ENCODE peak calls at places on chromosomes 1 and 21, in seven cellular contexts. R is IMR-90, G is mesenchymal stem cell, T is mesendoderm, N is H9, H is trophoblast cell, D is H1. U is an unnamed sample.

GRCh38 chr1:169648709-169649108 is 18.8 kb upstream of the SELP start:
- DNase-seq in R (no peak), G (no peak), T (no peak), N (no peak), H (no peak), D (no peak), U (no peak)

GRCh38 chr1:209761021-209761635 is 5.3 kb downstream of the TRAF3IP3 start:
- DNase-seq in R (no peak), G (no peak), T (no peak), N (no peak), H (no peak), D (no peak), U (no peak)

GRCh38 chr1:60425528-60425927 is 352.0 kb upstream of the C1orf87 start:
- DNase-seq in R (no peak), G (no peak), T (peak; percentile 65), N (peak; percentile 34), H (peak; percentile 34), D (no peak), U (no peak)

GRCh38 chr1:8986814-8987190 is 39.4 kb downstream of the SLC2A7 start:
- DNase-seq in R (no peak), G (no peak), T (no peak), N (no peak), H (no peak), D (no peak), U (no peak)

GRCh38 chr1:58570094-58570493 is 7.0 kb downstream of the TACSTD2 start:
- DNase-seq in R (no peak), G (no peak), T (no peak), N (no peak), H (no peak), D (peak; percentile 7), U (no peak)

GRCh38 chr1:177343445-177343844 is 172.7 kb downstream of the BRINP2 start:
- DNase-seq in R (no peak), G (peak; percentile 59), T (no peak), N (no peak), H (no peak), D (no peak), U (no peak)

GRCh38 chr1:231139125-231139649 is 22.7 kb upstream of the TRIM67 start:
- DNase-seq in R (peak; percentile 58), G (peak; percentile 62), T (no peak), N (no peak), H (peak; percentile 76), D (no peak), U (no peak)

GRCh38 chr1:109396971-109397370 is 747 bp downstream of the SORT1 start:
- DNase-seq in R (no peak), G (peak; percentile 19), T (peak; percentile 19), N (no peak), H (peak; percentile 19), D (no peak), U (no peak)

GRCh38 chr1:187744665-187745064 is 915.9 kb downstream of the PLA2G4A start:
- DNase-seq in R (no peak), G (no peak), T (no peak), N (no peak), H (no peak), D (no peak), U (no peak)

GRCh38 chr1:188782220-188782841 is 1695.3 kb downstream of the BRINP3 start:
- DNase-seq in R (peak; percentile 51), G (peak; percentile 64), T (peak; percentile 90), N (peak; percentile 61), H (peak; percentile 73), D (no peak), U (peak; percentile 52)

GRCh38 chr1:1337793-1338147 is 6.7 kb downstream of the TAS1R3 start:
- DNase-seq in R (no peak), G (no peak), T (no peak), N (peak; percentile 73), H (peak; percentile 40), D (peak; percentile 87), U (no peak)

GRCh38 chr1:65719391-65719790 is 73.3 kb upstream of the PDE4B start:
- DNase-seq in R (no peak), G (no peak), T (no peak), N (no peak), H (no peak), D (no peak), U (no peak)

GRCh38 chr1:30795026-30795425 is 37.5 kb upstream of the LAPTM5 start:
- DNase-seq in R (no peak), G (no peak), T (no peak), N (no peak), H (no peak), D (no peak), U (no peak)

GRCh38 chr1:15185617-15186016 is 32.1 kb downstream of the TMEM51 start:
- DNase-seq in R (no peak), G (no peak), T (no peak), N (no peak), H (no peak), D (no peak), U (no peak)

GRCh38 chr1:203550846-203551245 is 56.9 kb downstream of the OPTC start:
- DNase-seq in R (no peak), G (no peak), T (no peak), N (no peak), H (no peak), D (no peak), U (no peak)

GRCh38 chr1:176033474-176033873 is 173.6 kb downstream of the COP1 start:
- DNase-seq in R (peak; percentile 44), G (peak; percentile 6), T (no peak), N (no peak), H (peak; percentile 32), D (no peak), U (no peak)

GRCh38 chr1:94236021-94236491 is 1.3 kb downstream of the ARHGAP29 start:
- DNase-seq in R (peak; percentile 8), G (no peak), T (peak; percentile 39), N (no peak), H (peak; percentile 53), D (no peak), U (peak; percentile 15)

GRCh38 chr1:59322394-59323179 is 25.7 kb downstream of the FGGY start:
- DNase-seq in R (no peak), G (no peak), T (no peak), N (no peak), H (no peak), D (no peak), U (no peak)

GRCh38 chr1:146007785-146008133 is 11.4 kb upstream of the TXNIP start:
- DNase-seq in R (no peak), G (no peak), T (no peak), N (no peak), H (no peak), D (no peak), U (no peak)

GRCh38 chr1:146016891-146017290 is 4.6 kb downstream of the HJV start:
- DNase-seq in R (no peak), G (no peak), T (no peak), N (no peak), H (no peak), D (no peak), U (no peak)

GRCh38 chr1:146010126-146010738 is 11.3 kb downstream of the HJV start:
- DNase-seq in R (no peak), G (no peak), T (no peak), N (no peak), H (no peak), D (no peak), U (no peak)

GRCh38 chr1:146013566-146013937 is 8.0 kb downstream of the HJV start:
- DNase-seq in R (no peak), G (no peak), T (no peak), N (no peak), H (no peak), D (no peak), U (no peak)

DNA sequence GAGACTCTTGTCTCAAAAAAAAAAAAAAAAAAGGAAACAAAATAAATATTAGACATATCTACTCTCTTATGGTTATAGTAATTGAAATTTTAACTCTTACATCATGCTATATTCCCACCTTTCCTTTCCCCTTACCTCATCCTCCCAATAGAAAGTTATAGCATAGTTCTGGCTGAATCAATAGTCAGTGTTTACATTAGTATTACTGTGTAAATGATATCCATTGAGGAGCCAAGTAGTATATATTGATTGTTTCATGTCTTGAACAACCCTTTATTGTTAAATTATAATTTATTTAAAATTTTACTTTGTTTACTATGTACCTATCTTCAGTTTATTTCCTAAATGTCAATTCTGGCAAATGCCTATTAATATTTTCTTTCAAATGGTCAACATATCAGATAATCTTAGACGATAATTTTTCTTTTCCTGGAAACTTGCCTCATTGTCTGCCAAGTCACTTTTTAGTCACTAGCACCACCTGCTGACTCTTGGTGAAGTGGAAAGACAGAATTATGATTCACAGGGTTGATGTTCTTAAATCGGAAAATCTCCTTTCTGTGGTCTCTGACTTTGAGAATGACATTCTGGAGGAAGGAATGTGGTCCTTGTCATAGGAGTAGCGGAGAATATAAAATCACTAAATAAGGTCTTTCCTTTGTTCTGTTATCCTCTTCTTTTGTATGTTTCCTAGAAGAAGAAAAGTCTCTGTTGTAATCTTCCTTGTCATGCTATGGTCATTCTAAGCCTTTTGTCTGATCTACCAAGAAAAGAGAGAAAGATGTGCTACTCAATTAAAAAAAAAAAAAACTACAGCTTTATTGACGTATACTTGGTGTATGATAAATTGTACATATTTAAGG is 8.6 kb downstream of the HJV start:
- DNase-seq in R (peak; percentile 86), G (peak; percentile 82), T (peak; percentile 78), N (no peak), H (peak; percentile 94), D (no peak), U (peak; percentile 56)
- H3K4me1 ChIP-seq in R (no peaks in the 10 kb centered on the region), G (no peaks in the 10 kb centered on the region), T (no peaks in the 10 kb centered on the region), N (no peaks in the 10 kb centered on the region), H (no peaks in the 10 kb centered on the region), D (no peaks in the 10 kb centered on the region), U (no peaks in the 10 kb centered on the region)

DNA sequence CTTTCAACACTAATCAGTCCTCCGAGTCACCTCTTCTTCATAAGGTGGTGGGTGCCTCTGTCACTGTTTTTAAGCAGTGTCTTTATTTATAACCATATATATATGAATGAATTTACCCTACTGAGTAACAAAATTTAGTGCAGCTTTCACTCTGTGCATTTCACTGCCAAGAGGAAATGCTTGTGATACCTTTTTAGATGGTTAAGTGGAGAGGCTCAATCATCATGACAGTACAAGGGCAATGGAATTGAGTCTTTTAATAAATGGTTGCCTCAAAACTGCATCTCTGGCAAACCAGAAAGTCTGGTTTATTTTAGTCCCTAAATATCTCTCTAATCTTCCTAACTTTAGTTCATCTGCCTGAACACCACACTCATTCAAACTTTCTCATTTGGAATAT is 1920.1 kb downstream of the MRPL39 start:
- DNase-seq in R (no peak), G (no peak), T (no peak), N (no peak), H (no peak), D (no peak), U (no peak)
- H3K23ac ChIP-seq in R (no peak overlapping the region), G (no peak overlapping the region), T (no peak overlapping the region), N (no peak overlapping the region), H (no peak overlapping the region), D (no peak overlapping the region), U (no peak overlapping the region)

DNA sequence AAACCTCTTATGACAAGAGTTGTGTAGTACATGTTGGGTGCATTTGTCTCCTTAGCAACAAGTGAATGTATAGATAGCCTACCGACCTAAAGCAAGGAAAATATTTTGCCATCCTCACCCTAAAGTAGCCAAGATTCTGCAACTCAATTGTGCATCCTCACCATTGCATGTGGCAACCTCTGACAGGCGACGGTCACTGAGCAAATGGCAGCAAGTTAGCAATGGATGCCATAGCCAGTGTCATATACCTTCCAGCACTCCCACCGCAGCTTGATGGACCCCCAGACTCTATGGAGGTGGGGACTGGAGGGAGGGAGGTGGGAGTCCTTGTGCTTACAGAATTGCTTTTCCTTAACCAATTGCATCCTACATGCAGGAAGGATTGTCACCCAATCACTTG is 17.0 kb downstream of the PROX1 start:
- DNase-seq in R (no peak), G (no peak), T (no peak), N (no peak), H (no peak), D (no peak), U (no peak)
- H2BK5ac ChIP-seq in R (no peak overlapping the region), G (no peak overlapping the region), T (no peak overlapping the region), N (no peak overlapping the region), H (no peak overlapping the region), D (no peak overlapping the region), U (no peak overlapping the region)

GRCh38 chr1:99728494-99729235 is 37.8 kb downstream of the FRRS1 start:
- DNase-seq in R (peak; percentile 28), G (peak; percentile 45), T (peak; percentile 78), N (peak; percentile 39), H (peak; percentile 68), D (no peak), U (no peak)
- H3K4me1 ChIP-seq in R (peaks cover 5% of the 10 kb centered on the region), G (peaks cover 3% of the 10 kb centered on the region), T (peaks cover 5% of the 10 kb centered on the region), N (peaks cover 2% of the 10 kb centered on the region), H (no peaks in the 10 kb centered on the region), D (peaks cover 9% of the 10 kb centered on the region), U (peaks cover 11% of the 10 kb centered on the region)